ENCODE peak calls at places on chromosomes 7 and 10, in five cellular contexts. X is stimulated activated CD4-positive, alpha-beta T cell treated with anti-CD3 and anti-CD28 coated beads, Interleukin-4, amount 100 ng/mL, for 4 hours; H is GM03348; R is HT1080; N is glutamatergic neuron. J is an unnamed sample.

GRCh38 chr10:92846-93245 is 42.4 kb upstream of the ZMYND11 start:
- DNase-seq in N (no peak), X (no peak), H (no peak), R (no peak), J (no peak)

GRCh38 chr7:106598663-106599342 is 62.2 kb downstream of the CCDC71L start:
- DNase-seq in N (peak; percentile 61), R (peak; percentile 83), X (peak; percentile 45), H (peak; percentile 62), J (peak; percentile 45)

GRCh38 chr7:97819161-97819560 is 53.0 kb downstream of the ASNS start:
- DNase-seq in X (no peak), N (no peak), R (no peak), H (no peak), J (no peak)

GRCh38 chr7:114085592-114086490 is 167.0 kb upstream of the PPP1R3A start:
- DNase-seq in H (peak; percentile 76), X (peak; percentile 6), R (peak; percentile 77), N (peak; percentile 75), J (peak; percentile 95)

GRCh38 chr7:109641445-109641844 is 1071.8 kb downstream of the DNAJB9 start:
- DNase-seq in N (no peak), R (peak; percentile 46), H (no peak), X (no peak), J (no peak)

GRCh38 chr7:98669417-98670015 is 52.4 kb downstream of the NPTX2 start:
- DNase-seq in H (no peak), X (no peak), N (no peak), R (no peak), J (no peak)

GRCh38 chr7:84274029-84274638 is 79.5 kb upstream of the SEMA3A start:
- DNase-seq in H (no peak), N (no peak), X (no peak), R (no peak), J (no peak)

GRCh38 chr7:129560831-129561230 is 50.7 kb upstream of the NRF1 start:
- DNase-seq in R (no peak), X (no peak), H (no peak), N (no peak), J (no peak)

GRCh38 chr7:1169409-1170368 is 9.7 kb upstream of the ZFAND2A start:
- DNase-seq in N (peak; percentile 94), R (no peak), H (peak; percentile 66), X (peak; percentile 94), J (peak; percentile 70)

GRCh38 chr7:57653262-57653830 is 203.4 kb downstream of the ZNF716 start:
- DNase-seq in H (no peak), X (no peak), N (no peak), R (no peak), J (no peak)

GRCh38 chr7:41855798-41856197 is 152.9 kb upstream of the INHBA start:
- DNase-seq in H (peak; percentile 13), R (peak; percentile 71), X (no peak), N (no peak), J (no peak)

GRCh38 chr10:85609509-85609908 is 757.1 kb downstream of the GRID1 start:
- DNase-seq in X (no peak), R (peak; percentile 14), N (no peak), H (no peak), J (no peak)

GRCh38 chr10:1083581-1083980 is 27.4 kb downstream of the WDR37 start:
- DNase-seq in X (no peak), R (no peak), N (no peak), H (no peak), J (no peak)

GRCh38 chr7:45036317-45036716 is 36.3 kb downstream of the CCM2 start:
- DNase-seq in R (no peak), H (no peak), X (no peak), N (no peak), J (no peak)

GRCh38 chr7:107372298-107372697 is 97.6 kb upstream of the GPR22 start:
- DNase-seq in H (peak; percentile 47), R (peak; percentile 19), N (no peak), X (no peak), J (peak; percentile 55)